ENCODE peak calls at places on chromosomes 2 and 18, in nine cellular contexts. P is cardiac muscle cell, Q is neural progenitor cell, F is heart left ventricle, X is dorsolateral prefrontal cortex, H is fibroblast of mammary gland, M is fibroblast of the aortic adventitia, R is GM12865, A is breast epithelium. O is an unnamed sample.

GRCh38 chr2:1656961-1657841 is 87.1 kb downstream of the PXDN start:
- DNase-seq in X (no peak), H (no peak), R (no peak), M (no peak), F (no peak), P (no peak), Q (no peak), A (no peak), O (no peak)

GRCh38 chr2:235693279-235693678 is 199.4 kb downstream of the AGAP1 start:
- DNase-seq in M (no peak), H (no peak), A (no peak), R (no peak), Q (no peak), P (no peak), X (no peak), F (no peak), O (no peak)

GRCh38 chr2:191922736-191923651 is 76.1 kb upstream of the CAVIN2 start:
- DNase-seq in R (peak), A (no peak), M (no peak), H (no peak), X (no peak), P (no peak), Q (no peak), F (no peak), O (no peak)

GRCh38 chr2:121902171-121902591 is 146.7 kb downstream of the TSN start:
- DNase-seq in R (no peak), X (no peak), Q (peak), M (no peak), H (peak), P (peak), A (no peak), F (peak), O (no peak)

GRCh38 chr2:219448776-219449476 is 14.3 kb downstream of the SPEG start:
- DNase-seq in A (no peak), R (no peak), M (no peak), X (no peak), F (no peak), Q (peak), P (no peak), H (no peak), O (no peak)

GRCh38 chr2:71423817-71424420 is 29.4 kb upstream of the DYSF start:
- DNase-seq in P (peak), R (no peak), X (no peak), A (no peak), M (no peak), Q (no peak), F (no peak), H (no peak), O (no peak)

GRCh38 chr2:30530346-30530745 is 83.3 kb downstream of the LCLAT1 start:
- DNase-seq in H (no peak), P (no peak), Q (no peak), A (no peak), M (no peak), X (no peak), R (no peak), F (no peak), O (no peak)

GRCh38 chr18:76414936-76415621 is 80.0 kb downstream of the ZNF516 start:
- DNase-seq in H (no peak), A (no peak), F (peak), Q (no peak), M (no peak), X (no peak), P (no peak), R (no peak), O (no peak)

GRCh38 chr18:80097201-80097600 is 11.9 kb upstream of the ADNP2 start:
- DNase-seq in P (no peak), Q (no peak), M (no peak), H (no peak), X (no peak), R (no peak), A (no peak), F (no peak), O (no peak)

GRCh38 chr2:186274936-186275575 is 211.0 kb upstream of the ZC3H15 start:
- DNase-seq in R (no peak), Q (no peak), M (peak), H (peak), X (no peak), P (peak), A (no peak), F (no peak), O (no peak)

GRCh38 chr2:209519911-209520310 is 96.1 kb downstream of the MAP2 start:
- DNase-seq in M (no peak), F (no peak), Q (no peak), H (no peak), R (no peak), A (no peak), X (no peak), P (no peak), O (no peak)

GRCh38 chr2:112885503-112885897 is 25.5 kb upstream of the IL37 start:
- DNase-seq in R (no peak), M (peak), A (no peak), P (no peak), H (peak), F (no peak), Q (no peak), X (no peak), O (no peak)

GRCh38 chr2:37720533-37721218 is 49.2 kb upstream of the CDC42EP3 start:
- DNase-seq in F (no peak), Q (no peak), H (peak), A (no peak), R (no peak), X (no peak), P (peak), M (peak), O (no peak)

GRCh38 chr2:118988706-118989105 is 46.7 kb downstream of the MARCO start:
- DNase-seq in Q (no peak), A (no peak), F (no peak), M (no peak), X (no peak), P (no peak), H (no peak), R (no peak), O (no peak)

GRCh38 chr18:55634545-55634944 is 46.6 kb upstream of the TCF4 start:
- DNase-seq in X (no peak), M (peak), P (peak), F (no peak), A (no peak), R (no peak), H (peak), Q (no peak), O (no peak)

GRCh38 chr2:109069430-109070194 is 59.4 kb upstream of the SH3RF3 start:
- DNase-seq in X (no peak), Q (peak), H (no peak), R (no peak), F (no peak), A (no peak), P (no peak), M (no peak), O (no peak)

GRCh38 chr2:709138-709779 is 32.1 kb upstream of the TMEM18 start:
- DNase-seq in A (no peak), M (no peak), X (no peak), P (no peak), Q (no peak), F (no peak), R (no peak), H (no peak), O (no peak)

GRCh38 chr2:25618676-25619075 is 54.7 kb downstream of the DTNB start:
- DNase-seq in Q (no peak), M (peak), H (peak), X (no peak), F (no peak), R (no peak), A (no peak), P (peak), O (no peak)

GRCh38 chr2:236576978-236577377 is 7.4 kb downstream of the ACKR3 start:
- DNase-seq in H (no peak), P (no peak), X (no peak), A (no peak), R (no peak), F (no peak), Q (no peak), M (no peak), O (no peak)

GRCh38 chr2:147792966-147793617 is 51.7 kb upstream of the ACVR2A start:
- DNase-seq in R (no peak), X (no peak), P (peak), A (no peak), M (peak), F (no peak), H (peak), Q (peak), O (no peak)

GRCh38 chr18:12904012-12904516 is 20.0 kb upstream of the PTPN2 start:
- DNase-seq in F (no peak), R (no peak), Q (no peak), P (peak), X (no peak), H (no peak), A (no peak), M (peak), O (no peak)

GRCh38 chr2:48714240-48714639 is 41.3 kb downstream of the LHCGR start:
- DNase-seq in M (no peak), F (no peak), X (no peak), H (peak), Q (no peak), P (peak), R (no peak), A (no peak), O (no peak)

GRCh38 chr2:95346236-95346737 is 49.1 kb downstream of the KCNIP3 start:
- DNase-seq in Q (no peak), R (no peak), F (peak), X (no peak), M (peak), P (peak), A (no peak), H (peak), O (no peak)

GRCh38 chr2:236661762-236662110 is 92.1 kb downstream of the ACKR3 start:
- DNase-seq in M (peak), F (no peak), Q (no peak), P (peak), A (no peak), R (no peak), X (no peak), H (peak), O (no peak)

GRCh38 chr2:220078439-220078838 is 451.0 kb downstream of the SLC4A3 start:
- DNase-seq in X (no peak), M (peak), Q (no peak), P (peak), H (peak), F (no peak), A (no peak), R (no peak), O (no peak)

GRCh38 chr2:234098675-234099195 is 48.2 kb downstream of the SPP2 start:
- DNase-seq in P (no peak), X (no peak), F (no peak), Q (no peak), M (no peak), A (no peak), R (peak), H (no peak), O (no peak)

GRCh38 chr2:182447843-182448242 is 21.0 kb upstream of the PDE1A start:
- DNase-seq in M (peak), R (no peak), Q (no peak), X (no peak), F (no peak), H (peak), A (no peak), P (peak), O (no peak)

GRCh38 chr18:13131241-13131640 is 87.3 kb upstream of the LDLRAD4 start:
- DNase-seq in F (no peak), M (no peak), H (no peak), P (no peak), A (no peak), R (no peak), Q (no peak), X (no peak), O (no peak)

GRCh38 chr2:226970362-226970761 is 134.5 kb downstream of the RHBDD1 start:
- DNase-seq in F (no peak), A (no peak), M (no peak), H (no peak), Q (no peak), X (no peak), R (peak), P (no peak), O (no peak)

GRCh38 chr2:20829861-20830260 is 7.0 kb upstream of the LDAH start:
- DNase-seq in R (no peak), P (no peak), H (no peak), Q (no peak), F (no peak), M (no peak), A (no peak), X (no peak), O (no peak)

GRCh38 chr18:21991081-21991534 is 178.3 kb upstream of the GATA6 start:
- DNase-seq in A (no peak), M (peak), P (peak), H (no peak), X (no peak), R (no peak), Q (peak), F (no peak), O (no peak)

GRCh38 chr2:230067990-230068657 is 600 bp downstream of the SLC16A14 start:
- DNase-seq in M (peak), P (peak), Q (peak), A (no peak), F (peak), H (no peak), R (peak), X (peak), O (no peak)
- TF ChIP-seq CTCF in M (no peak), P (peak), Q (peak), A (no peak), F (peak), H (no peak), R (peak), X (no peak), O (no peak)

GRCh38 chr2:140586379-140586778 is 1544.4 kb downstream of the LRP1B start:
- DNase-seq in H (peak), A (no peak), M (peak), P (peak), Q (peak), X (no peak), F (no peak), R (peak), O (no peak)
- TF ChIP-seq CTCF in H (peak), A (no peak), M (peak), P (peak), Q (peak), X (no peak), F (peak), R (peak), O (peak)

GRCh38 chr2:88950010-88950409 is 258.5 kb downstream of the RPIA start:
- DNase-seq in H (peak), F (no peak), P (peak), M (peak), R (peak), X (no peak), Q (no peak), A (no peak), O (no peak)
- TF ChIP-seq CTCF in H (peak), F (peak), P (peak), M (peak), R (peak), X (no peak), Q (no peak), A (no peak), O (peak)

GRCh38 chr2:137199751-137200150 is 434.4 kb downstream of the THSD7B start:
- DNase-seq in X (no peak), P (no peak), Q (no peak), A (no peak), M (no peak), R (no peak), F (no peak), H (no peak), O (no peak)
- TF ChIP-seq CTCF in X (no peak), P (no peak), Q (no peak), A (no peak), M (no peak), R (no peak), F (no peak), H (no peak), O (no peak)

DNA sequence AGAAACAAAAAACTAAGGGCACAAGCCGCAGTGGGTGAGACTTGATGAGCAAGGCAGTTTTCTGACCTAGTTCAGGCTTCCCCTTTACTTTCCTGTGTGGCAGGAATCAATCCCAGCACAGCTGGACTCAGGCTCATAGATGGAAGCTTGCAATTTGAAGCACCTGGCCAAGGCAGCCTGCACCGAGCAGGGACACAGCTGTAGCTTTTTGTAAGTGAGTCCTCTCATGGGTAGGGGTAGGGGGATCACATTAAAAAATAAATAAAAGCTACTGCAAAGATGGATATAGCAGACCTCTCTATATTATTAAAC is 329.2 kb downstream of the DLGAP1 start:
- DNase-seq in A (no peak), M (no peak), F (no peak), R (no peak), H (no peak), Q (peak), P (no peak), X (no peak), O (no peak)
- TF ChIP-seq CTCF in A (no peak), M (no peak), F (no peak), R (no peak), H (no peak), Q (no peak), P (no peak), X (no peak), O (no peak)

GRCh38 chr2:160911258-160911657 is 249.0 kb upstream of the TANK start:
- DNase-seq in F (no peak), Q (no peak), P (no peak), H (peak), M (no peak), A (no peak), R (no peak), X (no peak), O (no peak)
- TF ChIP-seq CTCF in F (no peak), Q (no peak), P (no peak), H (no peak), M (no peak), A (no peak), R (no peak), X (no peak), O (no peak)

DNA sequence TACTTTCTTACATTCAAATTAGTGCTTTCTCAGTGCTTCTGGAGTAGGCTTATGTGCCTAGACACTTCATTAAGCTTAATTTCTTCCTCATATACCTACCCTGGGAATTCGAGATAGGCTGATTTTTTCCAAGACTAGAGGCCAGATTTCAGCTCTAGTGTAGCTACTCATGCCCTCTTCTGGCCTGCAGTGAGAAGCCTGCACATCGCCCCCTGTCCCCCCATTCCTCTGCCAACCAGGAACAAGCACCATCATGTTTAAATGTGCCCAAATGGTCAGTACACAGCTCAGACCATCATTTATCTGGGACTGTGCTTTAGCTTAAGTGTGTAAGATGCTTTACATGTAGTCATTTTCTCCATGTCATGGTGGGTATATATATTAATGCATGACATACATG is 1218.8 kb upstream of the LRRTM1 start:
- DNase-seq in R (no peak), A (no peak), X (no peak), F (no peak), H (no peak), Q (no peak), M (no peak), P (no peak), O (no peak)
- TF ChIP-seq CTCF in R (no peak), A (no peak), X (no peak), F (no peak), H (no peak), Q (peak), M (no peak), P (no peak), O (no peak)